ENCODE peak calls at places on chromosomes 7 and 10, in seven cellular contexts. One of them, this sample, is unnamed.

GRCh38 chr7:99551329-99551728 is 585 bp downstream of the FAM200A start:
- DNase-seq in DND-41: no peak
- DNase-seq in fibroblast of lung: no peak
- DNase-seq in GM20000: no peak
- DNase-seq in fibroblast of the aortic adventitia: peak
- DNase-seq in lung: no peak
- DNase-seq in natural killer cell: no peak
- DNase-seq in this sample: no peak

GRCh38 chr7:129950191-129950940 is 2.4 kb downstream of the UBE2H start:
- DNase-seq in lung: no peak
- DNase-seq in fibroblast of lung: no peak
- DNase-seq in fibroblast of the aortic adventitia: peak
- DNase-seq in GM20000: peak
- DNase-seq in natural killer cell: no peak
- DNase-seq in DND-41: no peak
- DNase-seq in this sample: no peak

GRCh38 chr7:2175091-2175490 is 57.7 kb downstream of the MAD1L1 start:
- DNase-seq in DND-41: no peak
- DNase-seq in natural killer cell: no peak
- DNase-seq in fibroblast of the aortic adventitia: no peak
- DNase-seq in GM20000: no peak
- DNase-seq in fibroblast of lung: no peak
- DNase-seq in lung: no peak
- DNase-seq in this sample: no peak

GRCh38 chr10:119149723-119150122 is 15.8 kb downstream of the SFXN4 start:
- DNase-seq in lung: no peak
- DNase-seq in fibroblast of the aortic adventitia: no peak
- DNase-seq in fibroblast of lung: no peak
- DNase-seq in natural killer cell: no peak
- DNase-seq in DND-41: no peak
- DNase-seq in GM20000: no peak
- DNase-seq in this sample: no peak

GRCh38 chr10:810351-810846 is 120.9 kb upstream of the DIP2C start:
- DNase-seq in fibroblast of the aortic adventitia: peak
- DNase-seq in GM20000: peak
- DNase-seq in natural killer cell: no peak
- DNase-seq in fibroblast of lung: peak
- DNase-seq in DND-41: no peak
- DNase-seq in lung: no peak
- DNase-seq in this sample: no peak

GRCh38 chr10:92239600-92240288 is 51.1 kb downstream of the CPEB3 start:
- DNase-seq in lung: peak
- DNase-seq in fibroblast of the aortic adventitia: peak
- DNase-seq in DND-41: peak
- DNase-seq in GM20000: peak
- DNase-seq in natural killer cell: peak
- DNase-seq in fibroblast of lung: peak
- DNase-seq in this sample: peak

GRCh38 chr10:125396651-125397050 is 236.3 kb upstream of the CTBP2 start:
- DNase-seq in DND-41: no peak
- DNase-seq in fibroblast of lung: peak
- DNase-seq in natural killer cell: no peak
- DNase-seq in fibroblast of the aortic adventitia: peak
- DNase-seq in GM20000: no peak
- DNase-seq in lung: no peak
- DNase-seq in this sample: no peak

GRCh38 chr7:18700147-18700546 is 204.6 kb downstream of the HDAC9 start:
- DNase-seq in GM20000: peak
- DNase-seq in lung: no peak
- DNase-seq in natural killer cell: no peak
- DNase-seq in fibroblast of the aortic adventitia: no peak
- DNase-seq in fibroblast of lung: no peak
- DNase-seq in DND-41: peak
- DNase-seq in this sample: no peak

GRCh38 chr10:125023862-125024495 is 82.1 kb downstream of the ZRANB1 start:
- DNase-seq in DND-41: no peak
- DNase-seq in GM20000: no peak
- DNase-seq in natural killer cell: no peak
- DNase-seq in fibroblast of lung: no peak
- DNase-seq in lung: no peak
- DNase-seq in fibroblast of the aortic adventitia: no peak
- DNase-seq in this sample: no peak

GRCh38 chr7:66419210-66419609 is 209.5 kb upstream of the KCTD7 start:
- DNase-seq in fibroblast of the aortic adventitia: no peak
- DNase-seq in DND-41: no peak
- DNase-seq in fibroblast of lung: no peak
- DNase-seq in GM20000: no peak
- DNase-seq in natural killer cell: no peak
- DNase-seq in lung: no peak
- DNase-seq in this sample: no peak

GRCh38 chr10:123998197-123999141 is 94.9 kb downstream of the CHST15 start:
- DNase-seq in fibroblast of the aortic adventitia: no peak
- DNase-seq in DND-41: no peak
- DNase-seq in natural killer cell: no peak
- DNase-seq in fibroblast of lung: no peak
- DNase-seq in GM20000: no peak
- DNase-seq in lung: peak
- DNase-seq in this sample: no peak

GRCh38 chr10:130968964-130969363 is 342.6 kb downstream of the TCERG1L start:
- DNase-seq in natural killer cell: no peak
- DNase-seq in fibroblast of lung: no peak
- DNase-seq in lung: no peak
- DNase-seq in GM20000: no peak
- DNase-seq in fibroblast of the aortic adventitia: no peak
- DNase-seq in DND-41: no peak
- DNase-seq in this sample: no peak

GRCh38 chr10:79345241-79346011 is 1.8 kb upstream of the PPIF start:
- DNase-seq in lung: no peak
- DNase-seq in natural killer cell: no peak
- DNase-seq in GM20000: no peak
- DNase-seq in DND-41: no peak
- DNase-seq in fibroblast of lung: no peak
- DNase-seq in fibroblast of the aortic adventitia: peak
- DNase-seq in this sample: no peak

GRCh38 chr10:46096426-46096825 is 50.4 kb upstream of the MSMB start:
- DNase-seq in GM20000: no peak
- DNase-seq in natural killer cell: no peak
- DNase-seq in lung: no peak
- DNase-seq in DND-41: no peak
- DNase-seq in fibroblast of lung: no peak
- DNase-seq in fibroblast of the aortic adventitia: no peak
- DNase-seq in this sample: no peak

GRCh38 chr7:41162612-41163011 is 540.3 kb downstream of the INHBA start:
- DNase-seq in fibroblast of the aortic adventitia: no peak
- DNase-seq in lung: no peak
- DNase-seq in fibroblast of lung: peak
- DNase-seq in DND-41: no peak
- DNase-seq in natural killer cell: no peak
- DNase-seq in GM20000: no peak
- DNase-seq in this sample: no peak

GRCh38 chr10:58625070-58625469 is 112.4 kb downstream of the BICC1 start:
- DNase-seq in fibroblast of lung: peak
- DNase-seq in DND-41: no peak
- DNase-seq in natural killer cell: no peak
- DNase-seq in fibroblast of the aortic adventitia: peak
- DNase-seq in GM20000: no peak
- DNase-seq in lung: no peak
- DNase-seq in this sample: no peak

GRCh38 chr10:6563720-6564119 is 16.4 kb downstream of the PRKCQ start:
- DNase-seq in lung: no peak
- DNase-seq in DND-41: no peak
- DNase-seq in GM20000: no peak
- DNase-seq in fibroblast of lung: no peak
- DNase-seq in natural killer cell: no peak
- DNase-seq in fibroblast of the aortic adventitia: no peak
- DNase-seq in this sample: no peak

GRCh38 chr7:4236389-4236788 is 445.7 kb upstream of the FOXK1 start:
- DNase-seq in fibroblast of the aortic adventitia: no peak
- DNase-seq in natural killer cell: no peak
- DNase-seq in DND-41: no peak
- DNase-seq in lung: no peak
- DNase-seq in fibroblast of lung: no peak
- DNase-seq in GM20000: no peak
- DNase-seq in this sample: no peak

GRCh38 chr7:159031135-159031701 is 113.4 kb downstream of the VIPR2 start:
- DNase-seq in fibroblast of lung: no peak
- DNase-seq in fibroblast of the aortic adventitia: no peak
- DNase-seq in DND-41: no peak
- DNase-seq in GM20000: no peak
- DNase-seq in natural killer cell: peak
- DNase-seq in lung: peak
- DNase-seq in this sample: no peak

GRCh38 chr7:159032310-159032709 is 112.4 kb downstream of the VIPR2 start:
- DNase-seq in DND-41: no peak
- DNase-seq in GM20000: no peak
- DNase-seq in natural killer cell: no peak
- DNase-seq in lung: peak
- DNase-seq in fibroblast of the aortic adventitia: no peak
- DNase-seq in fibroblast of lung: no peak
- DNase-seq in this sample: no peak

GRCh38 chr7:159031750-159032149 is 112.9 kb downstream of the VIPR2 start:
- DNase-seq in natural killer cell: peak
- DNase-seq in GM20000: no peak
- DNase-seq in DND-41: no peak
- DNase-seq in lung: peak
- DNase-seq in fibroblast of lung: no peak
- DNase-seq in fibroblast of the aortic adventitia: no peak
- DNase-seq in this sample: no peak

GRCh38 chr7:159028456-159029401 is 115.9 kb downstream of the VIPR2 start:
- DNase-seq in natural killer cell: no peak
- DNase-seq in lung: peak
- DNase-seq in DND-41: no peak
- DNase-seq in GM20000: no peak
- DNase-seq in fibroblast of the aortic adventitia: no peak
- DNase-seq in fibroblast of lung: no peak
- DNase-seq in this sample: no peak

GRCh38 chr7:159030490-159031134 is 114.1 kb downstream of the VIPR2 start:
- DNase-seq in lung: peak
- DNase-seq in DND-41: no peak
- DNase-seq in natural killer cell: peak
- DNase-seq in fibroblast of lung: peak
- DNase-seq in GM20000: peak
- DNase-seq in fibroblast of the aortic adventitia: no peak
- DNase-seq in this sample: no peak
- TF ChIP-seq CTCF in lung: no peak
- TF ChIP-seq CTCF in DND-41: no peak
- TF ChIP-seq CTCF in natural killer cell: no peak
- TF ChIP-seq CTCF in fibroblast of lung: peak
- TF ChIP-seq CTCF in GM20000: peak
- TF ChIP-seq CTCF in fibroblast of the aortic adventitia: peak
- TF ChIP-seq CTCF in this sample: no peak

GRCh38 chr10:70478191-70479160 is at the start of gene PALD1:
- DNase-seq in fibroblast of the aortic adventitia: peak
- DNase-seq in fibroblast of lung: peak
- DNase-seq in GM20000: peak
- DNase-seq in natural killer cell: no peak
- DNase-seq in DND-41: peak
- DNase-seq in lung: peak
- DNase-seq in this sample: no peak
- TF ChIP-seq CTCF in fibroblast of the aortic adventitia: peak
- TF ChIP-seq CTCF in fibroblast of lung: no peak
- TF ChIP-seq CTCF in GM20000: no peak
- TF ChIP-seq CTCF in natural killer cell: no peak
- TF ChIP-seq CTCF in DND-41: peak
- TF ChIP-seq CTCF in lung: no peak
- TF ChIP-seq CTCF in this sample: no peak

DNA sequence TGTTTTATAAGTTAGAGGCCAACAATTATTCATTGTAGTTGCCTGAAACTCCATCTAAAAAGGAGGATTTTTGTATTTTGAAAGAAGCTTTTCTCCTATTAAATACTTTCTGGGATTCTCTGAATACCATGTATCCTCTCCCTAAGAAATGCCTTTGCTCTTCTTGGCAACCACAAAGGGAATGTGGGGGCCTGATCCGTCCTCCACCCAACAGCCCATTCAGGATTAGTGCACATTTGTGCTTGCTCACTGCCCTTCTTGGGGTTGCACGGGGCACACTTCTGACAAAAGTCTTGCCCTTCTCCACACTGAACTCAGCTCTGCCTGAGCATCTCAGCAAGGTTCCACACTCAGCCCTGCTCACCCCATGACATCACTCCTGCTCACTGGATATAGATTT is 194.2 kb downstream of the SLC25A13 start:
- DNase-seq in DND-41: no peak
- DNase-seq in GM20000: no peak
- DNase-seq in fibroblast of the aortic adventitia: no peak
- DNase-seq in natural killer cell: no peak
- DNase-seq in fibroblast of lung: no peak
- DNase-seq in lung: no peak
- DNase-seq in this sample: no peak
- TF ChIP-seq CTCF in DND-41: no peak
- TF ChIP-seq CTCF in GM20000: no peak
- TF ChIP-seq CTCF in fibroblast of the aortic adventitia: no peak
- TF ChIP-seq CTCF in natural killer cell: no peak
- TF ChIP-seq CTCF in fibroblast of lung: no peak
- TF ChIP-seq CTCF in lung: no peak
- TF ChIP-seq CTCF in this sample: no peak

DNA sequence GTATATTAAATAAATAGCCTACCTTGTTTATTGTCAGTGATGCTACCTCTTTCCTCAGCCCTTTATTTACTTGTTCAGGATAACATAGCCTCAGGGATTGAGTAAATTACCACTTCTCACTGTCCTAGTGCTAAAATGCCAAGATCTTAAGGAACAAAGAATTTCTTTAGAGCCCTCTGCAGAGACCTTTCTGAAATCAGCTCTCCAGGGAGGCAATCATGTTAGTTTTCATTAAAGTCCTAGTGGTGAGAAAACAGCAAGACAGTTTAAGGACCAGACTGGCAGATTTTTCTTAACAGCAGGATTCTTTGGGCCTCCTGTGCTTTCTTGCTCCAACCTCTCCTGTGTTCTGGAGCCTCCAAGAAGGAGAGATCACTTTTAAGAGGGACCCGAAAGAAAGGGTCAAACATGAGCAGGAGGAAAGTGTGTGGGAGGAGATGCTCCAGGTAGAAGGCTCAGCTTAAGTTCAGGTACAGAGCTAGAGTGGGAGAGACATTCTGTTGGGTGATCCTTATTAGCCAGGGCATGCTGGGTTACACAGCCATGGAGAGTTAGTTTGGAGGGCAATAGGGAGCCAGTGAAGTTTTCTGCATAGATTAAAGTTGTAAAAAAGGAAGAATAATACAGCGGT is 1.2 kb upstream of the PLCE1 start:
- DNase-seq in DND-41: no peak
- DNase-seq in fibroblast of lung: peak
- DNase-seq in natural killer cell: no peak
- DNase-seq in GM20000: no peak
- DNase-seq in lung: no peak
- DNase-seq in fibroblast of the aortic adventitia: no peak
- DNase-seq in this sample: no peak
- TF ChIP-seq CTCF in DND-41: no peak
- TF ChIP-seq CTCF in fibroblast of lung: peak
- TF ChIP-seq CTCF in natural killer cell: no peak
- TF ChIP-seq CTCF in GM20000: no peak
- TF ChIP-seq CTCF in lung: no peak
- TF ChIP-seq CTCF in fibroblast of the aortic adventitia: peak
- TF ChIP-seq CTCF in this sample: no peak